ENCODE peak calls at places on chromosomes 6 and 20, in ten cellular contexts. M, H, N, O, A, I, P, V, J and D are unnamed samples.

GRCh38 chr20:52039746-52040145 is 151.8 kb downstream of the ZFP64 start:
- DNase-seq in M (no peak), H (no peak), N (no peak), O (no peak), A (no peak), I (no peak), P (no peak), V (no peak), J (no peak), D (peak)

GRCh38 chr20:44765647-44766367 is 20.1 kb downstream of the KCNK15 start:
- DNase-seq in M (no peak), H (no peak), N (no peak), O (peak), A (no peak), I (no peak), P (no peak), V (no peak), J (no peak), D (no peak)

GRCh38 chr6:169938262-169938701 is 186.9 kb downstream of the ERMARD start:
- DNase-seq in M (no peak), H (no peak), N (no peak), O (no peak), A (no peak), I (no peak), P (no peak), V (no peak), J (no peak), D (no peak)

GRCh38 chr6:31900917-31901414 is 920 bp downstream of the ZBTB12 start:
- DNase-seq in M (no peak), H (no peak), N (peak), O (peak), A (no peak), I (peak), P (no peak), V (no peak), J (no peak), D (peak)

GRCh38 chr20:23018941-23019340 is 16.2 kb upstream of the SSTR4 start:
- DNase-seq in M (no peak), H (no peak), N (no peak), O (no peak), A (no peak), I (no peak), P (no peak), V (no peak), J (no peak), D (no peak)

GRCh38 chr6:143400258-143401059 is 50.0 kb downstream of the ADAT2 start:
- DNase-seq in M (no peak), H (no peak), N (no peak), O (peak), A (no peak), I (peak), P (no peak), V (no peak), J (peak), D (no peak)

GRCh38 chr20:31537859-31538245 is 23.6 kb downstream of the HM13 start:
- DNase-seq in M (no peak), H (no peak), N (no peak), O (no peak), A (no peak), I (no peak), P (no peak), V (no peak), J (no peak), D (no peak)

GRCh38 chr6:2771021-2771558 is 5.9 kb downstream of the WRNIP1 start:
- DNase-seq in M (no peak), H (no peak), N (no peak), O (no peak), A (no peak), I (no peak), P (no peak), V (no peak), J (no peak), D (no peak)

GRCh38 chr6:21808045-21808470 is 214.5 kb downstream of the SOX4 start:
- DNase-seq in M (peak), H (no peak), N (no peak), O (peak), A (no peak), I (no peak), P (no peak), V (no peak), J (no peak), D (no peak)

GRCh38 chr6:43338243-43338642 is 29.6 kb upstream of the CRIP3 start:
- DNase-seq in M (no peak), H (no peak), N (no peak), O (no peak), A (no peak), I (no peak), P (no peak), V (no peak), J (peak), D (no peak)

GRCh38 chr6:157763129-157763893 is 59.7 kb upstream of the SNX9 start:
- DNase-seq in M (peak), H (no peak), N (no peak), O (peak), A (no peak), I (peak), P (peak), V (peak), J (no peak), D (no peak)

GRCh38 chr20:44579313-44580090 is 2.9 kb upstream of the PKIG start:
- DNase-seq in M (no peak), H (no peak), N (no peak), O (no peak), A (no peak), I (no peak), P (peak), V (no peak), J (no peak), D (peak)

GRCh38 chr6:56699066-56699654 is 56.5 kb upstream of the DST start:
- DNase-seq in M (no peak), H (no peak), N (no peak), O (peak), A (no peak), I (no peak), P (no peak), V (no peak), J (peak), D (no peak)

GRCh38 chr6:16482702-16483314 is 244.4 kb downstream of the GMPR start:
- DNase-seq in M (no peak), H (no peak), N (no peak), O (no peak), A (no peak), I (no peak), P (no peak), V (no peak), J (peak), D (no peak)

GRCh38 chr20:41138527-41139226 is 1.3 kb downstream of the PLCG1 start:
- DNase-seq in M (no peak), H (peak), N (no peak), O (no peak), A (no peak), I (peak), P (no peak), V (peak), J (peak), D (peak)

GRCh38 chr6:14211596-14211961 is 94.0 kb downstream of the CD83 start:
- DNase-seq in M (peak), H (peak), N (peak), O (peak), A (no peak), I (peak), P (no peak), V (peak), J (no peak), D (peak)

GRCh38 chr6:31202259-31203166 is 32.0 kb upstream of the POU5F1 start:
- DNase-seq in M (no peak), H (no peak), N (no peak), O (peak), A (no peak), I (no peak), P (no peak), V (peak), J (no peak), D (no peak)

GRCh38 chr6:10837009-10837691 is 1.2 kb downstream of the MAK start:
- DNase-seq in M (peak), H (peak), N (peak), O (peak), A (no peak), I (peak), P (no peak), V (peak), J (no peak), D (peak)

GRCh38 chr6:81998432-81998831 is 246.0 kb upstream of the TENT5A start:
- DNase-seq in M (peak), H (no peak), N (no peak), O (no peak), A (no peak), I (no peak), P (no peak), V (no peak), J (no peak), D (no peak)

GRCh38 chr20:23062632-23063031 is 13.2 kb upstream of the THBD start:
- DNase-seq in M (no peak), H (no peak), N (no peak), O (no peak), A (peak), I (no peak), P (no peak), V (no peak), J (no peak), D (no peak)

GRCh38 chr6:88008821-88009220 is 38.8 kb upstream of the SPACA1 start:
- DNase-seq in M (peak), H (no peak), N (no peak), O (no peak), A (no peak), I (no peak), P (no peak), V (no peak), J (no peak), D (no peak)

GRCh38 chr6:133359256-133359655 is 118.1 kb downstream of the EYA4 start:
- DNase-seq in M (no peak), H (no peak), N (no peak), O (no peak), A (no peak), I (no peak), P (no peak), V (no peak), J (no peak), D (no peak)

GRCh38 chr6:150165020-150165702 is 22.3 kb downstream of the PPP1R14C start:
- DNase-seq in M (no peak), H (no peak), N (no peak), O (peak), A (no peak), I (no peak), P (no peak), V (no peak), J (no peak), D (no peak)

GRCh38 chr20:23612385-23612784 is 6.7 kb upstream of the CST9 start:
- DNase-seq in M (no peak), H (no peak), N (no peak), O (no peak), A (no peak), I (no peak), P (no peak), V (no peak), J (no peak), D (no peak)

GRCh38 chr6:159097256-159097655 is 52.5 kb upstream of the TAGAP start:
- DNase-seq in M (no peak), H (no peak), N (no peak), O (no peak), A (peak), I (no peak), P (no peak), V (no peak), J (no peak), D (no peak)

GRCh38 chr20:48908661-48909316 is 12.7 kb upstream of the ARFGEF2 start:
- DNase-seq in M (no peak), H (no peak), N (no peak), O (no peak), A (no peak), I (no peak), P (no peak), V (no peak), J (no peak), D (no peak)

GRCh38 chr6:7050099-7050498 is 57.7 kb upstream of the RREB1 start:
- DNase-seq in M (no peak), H (no peak), N (no peak), O (peak), A (no peak), I (no peak), P (no peak), V (no peak), J (no peak), D (no peak)

GRCh38 chr6:7050911-7051779 is 56.6 kb upstream of the RREB1 start:
- DNase-seq in M (peak), H (peak), N (peak), O (peak), A (peak), I (peak), P (no peak), V (peak), J (peak), D (peak)

GRCh38 chr6:7052441-7052936 is 55.3 kb upstream of the RREB1 start:
- DNase-seq in M (peak), H (peak), N (peak), O (no peak), A (peak), I (peak), P (peak), V (peak), J (no peak), D (peak)

GRCh38 chr6:7051780-7052440 is 55.9 kb upstream of the RREB1 start:
- DNase-seq in M (peak), H (peak), N (peak), O (no peak), A (no peak), I (peak), P (no peak), V (peak), J (peak), D (peak)

DNA sequence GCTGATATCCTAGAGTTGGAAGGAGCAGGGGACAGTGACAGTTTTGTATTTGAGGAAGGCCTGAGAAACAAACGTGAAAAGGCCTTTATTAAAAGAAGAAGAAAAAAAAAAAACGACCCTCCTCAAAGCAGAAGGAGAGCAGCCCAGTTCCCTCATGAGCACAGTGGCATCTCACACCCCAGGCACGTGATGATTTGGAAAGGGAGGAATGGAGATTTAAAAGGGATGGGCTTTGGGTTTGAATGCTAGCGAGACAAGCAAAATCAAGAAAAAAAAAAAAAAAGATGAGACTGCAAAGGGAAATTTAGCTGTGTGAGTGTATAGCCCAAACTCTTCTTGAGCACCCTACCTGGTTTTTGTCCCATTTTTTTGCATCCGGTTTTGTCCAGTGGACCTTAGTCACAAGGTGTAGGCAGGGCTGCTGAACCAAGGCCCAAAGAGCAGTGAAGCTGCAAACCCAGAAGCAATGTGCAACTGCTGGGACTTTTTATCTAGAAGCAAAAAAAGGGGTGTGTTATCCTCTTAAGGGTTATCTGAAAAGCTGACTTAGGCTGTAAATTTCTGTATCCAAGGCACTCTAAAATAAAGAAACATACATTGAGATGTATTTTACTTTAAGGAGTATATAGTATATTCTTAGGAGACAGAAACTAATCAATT is 54.5 kb upstream of the RREB1 start:
- DNase-seq in M (no peak), H (no peak), N (no peak), O (no peak), A (no peak), I (no peak), P (no peak), V (no peak), J (no peak), D (peak)
- H3K4me3 ChIP-seq in M (no peak), H (no peak), N (no peak), O (no peak), A (no peak), I (peak), P (no peak), V (no peak), J (no peak), D (no peak)

DNA sequence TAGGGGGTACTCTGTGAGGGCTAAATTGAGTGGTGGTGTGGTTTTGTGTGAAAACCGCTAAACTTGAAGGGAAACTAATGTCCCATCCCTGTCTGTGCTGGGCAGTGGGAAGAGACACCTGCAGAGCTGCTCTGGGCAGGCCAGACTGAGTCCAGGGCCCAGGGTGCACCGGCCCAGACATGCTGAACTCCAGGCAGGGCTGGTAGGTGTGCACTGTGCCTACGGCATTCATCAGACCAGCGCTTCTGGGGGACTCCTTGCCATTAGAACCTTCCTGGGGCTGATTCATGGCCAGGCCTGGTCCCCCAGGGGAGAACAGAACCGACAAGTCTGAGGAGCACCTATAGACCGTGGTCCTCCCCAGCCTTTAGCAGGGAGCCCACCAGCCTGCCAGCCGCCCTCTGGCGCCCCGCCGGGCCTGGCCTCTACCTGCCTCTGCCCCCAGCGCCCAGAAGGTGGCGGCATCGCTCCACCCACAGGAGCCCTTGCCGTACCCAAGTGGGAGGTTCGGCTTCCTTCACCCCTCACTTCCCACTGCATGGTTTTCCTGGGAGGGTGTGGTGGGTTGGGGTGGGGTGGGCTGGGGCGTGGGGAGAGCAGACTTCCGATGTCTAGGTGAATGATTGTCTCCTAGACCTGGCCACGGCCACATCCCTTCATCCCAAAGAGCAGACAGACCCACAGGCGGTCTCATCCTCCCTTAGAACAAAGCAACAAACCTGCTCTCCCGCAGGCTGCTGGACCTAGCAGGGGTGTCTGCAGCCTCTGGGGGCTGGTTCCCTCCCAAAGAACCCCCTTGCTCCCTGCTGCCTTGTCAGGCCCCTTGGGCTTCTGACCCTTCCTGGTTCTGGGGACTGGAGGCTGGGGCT is 15.5 kb downstream of the CCDC167 start:
- DNase-seq in M (peak), H (peak), N (peak), O (peak), A (no peak), I (peak), P (peak), V (peak), J (peak), D (peak)
- H3K4me3 ChIP-seq in M (no peak), H (no peak), N (no peak), O (no peak), A (no peak), I (no peak), P (no peak), V (no peak), J (no peak), D (no peak)

GRCh38 chr6:106514281-106514885 is 114.9 kb downstream of the RTN4IP1 start:
- DNase-seq in M (no peak), H (no peak), N (no peak), O (peak), A (no peak), I (no peak), P (no peak), V (no peak), J (no peak), D (no peak)

GRCh38 chr6:106512958-106513480 is 116.3 kb downstream of the RTN4IP1 start:
- DNase-seq in M (no peak), H (no peak), N (no peak), O (no peak), A (no peak), I (no peak), P (no peak), V (no peak), J (peak), D (no peak)

GRCh38 chr6:106511274-106512047 is 117.8 kb downstream of the RTN4IP1 start:
- DNase-seq in M (no peak), H (peak), N (peak), O (peak), A (no peak), I (peak), P (peak), V (peak), J (peak), D (peak)

GRCh38 chr6:106512048-106512957 is 117.0 kb downstream of the RTN4IP1 start:
- DNase-seq in M (no peak), H (peak), N (peak), O (peak), A (peak), I (peak), P (peak), V (peak), J (peak), D (peak)

DNA sequence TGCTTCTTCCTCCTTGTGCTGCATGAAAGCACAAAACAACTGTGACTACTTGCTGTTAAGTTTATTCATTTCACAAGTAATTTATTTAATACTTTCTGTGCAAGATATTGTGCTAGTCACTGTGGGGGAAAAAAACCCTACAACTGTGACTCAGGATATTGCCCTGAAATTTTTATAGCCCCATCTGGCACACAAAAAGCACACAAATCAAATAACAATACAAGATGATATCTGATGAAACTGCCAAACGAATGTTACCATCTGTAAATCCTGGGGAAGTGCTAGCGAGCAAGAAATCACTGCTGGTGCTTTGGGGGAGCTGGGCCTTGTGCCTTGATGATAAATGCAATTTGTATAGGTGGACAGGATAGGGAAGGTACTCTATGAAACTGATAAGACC is 115.5 kb downstream of the RTN4IP1 start:
- DNase-seq in M (no peak), H (no peak), N (no peak), O (peak), A (no peak), I (no peak), P (no peak), V (no peak), J (peak), D (no peak)
- H3K4me3 ChIP-seq in M (no peak), H (no peak), N (no peak), O (peak), A (peak), I (peak), P (peak), V (no peak), J (peak), D (no peak)

DNA sequence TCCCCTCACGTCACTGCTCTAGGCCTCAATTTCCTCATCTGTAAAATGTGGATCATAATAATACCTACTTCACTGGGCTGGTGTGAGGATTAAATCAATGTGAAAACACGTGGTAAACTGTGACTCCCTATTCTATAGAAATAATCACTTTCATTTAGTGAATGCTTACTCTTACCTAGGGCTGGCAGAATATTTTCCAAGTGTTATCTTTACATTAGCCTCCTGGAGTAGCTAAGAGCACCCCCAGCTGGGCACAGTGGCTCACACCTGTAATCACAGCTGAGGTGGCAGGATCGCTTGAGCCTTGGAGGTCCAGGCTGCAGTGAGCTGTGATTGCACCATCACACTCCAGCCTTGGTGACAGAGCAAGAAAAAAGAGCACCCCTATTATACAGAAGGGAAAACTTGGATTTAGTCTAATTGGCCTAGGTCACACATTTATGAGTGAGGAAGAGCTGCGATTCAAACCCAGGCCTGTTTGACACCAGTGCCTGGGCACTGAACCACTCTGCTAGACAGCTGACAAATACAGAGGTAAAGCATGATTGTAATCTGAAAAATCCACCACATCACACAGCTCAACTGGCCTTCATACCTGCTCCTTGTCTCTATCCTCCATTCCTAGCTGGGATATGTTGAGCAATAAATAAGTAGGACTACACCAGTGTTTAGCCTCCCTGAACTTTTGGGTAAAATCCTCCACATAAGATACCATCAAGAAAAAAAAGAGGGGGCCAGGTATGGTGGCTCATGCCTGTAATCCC is 1.4 kb upstream of the SNTA1 start:
- DNase-seq in M (no peak), H (no peak), N (peak), O (peak), A (no peak), I (peak), P (no peak), V (peak), J (peak), D (no peak)
- H3K4me3 ChIP-seq in M (no peak), H (no peak), N (peak), O (no peak), A (peak), I (peak), P (no peak), V (no peak), J (peak), D (peak)